ENCODE peak calls at places on chromosome 11, in eight cellular contexts. E is right lobe of liver, O is colonic mucosa, Y is lower lobe of right lung, J is neural progenitor cell, C is adrenal gland, N is prostate gland, Q is left ventricle myocardium inferior. B is an unnamed sample. For H3K9me3, the result is how much of the 10 kb centered on the place peaks cover.

GRCh38 chr11:76524919-76525318 is 80.1 kb downstream of the EMSY start:
- DNase-seq in E (no peak), O (peak), Y (no peak), J (no peak), C (no peak), N (peak), Q (no peak), B (peak)

GRCh38 chr11:47587039-47587675 is 679 bp downstream of the FAM180B start:
- DNase-seq in E (no peak), O (no peak), Y (no peak), J (no peak), C (peak), N (no peak), Q (no peak), B (no peak)

GRCh38 chr11:93820085-93820710 is 30.2 kb downstream of the VSTM5 start:
- DNase-seq in E (no peak), O (no peak), Y (no peak), J (peak), C (no peak), N (no peak), Q (no peak), B (no peak)

GRCh38 chr11:27291302-27291889 is 71.6 kb downstream of the CCDC34 start:
- DNase-seq in E (no peak), O (peak), Y (no peak), J (peak), C (no peak), N (no peak), Q (no peak), B (peak)

GRCh38 chr11:62500066-62501035 is 46.3 kb downstream of the AHNAK start:
- DNase-seq in E (no peak), O (peak), Y (no peak), J (no peak), C (no peak), N (peak), Q (no peak), B (peak)

GRCh38 chr11:99670268-99670667 is 649.5 kb downstream of the CNTN5 start:
- DNase-seq in E (no peak), O (no peak), Y (no peak), J (no peak), C (no peak), N (no peak), Q (no peak), B (no peak)

GRCh38 chr11:134592391-134592990 is 180.4 kb upstream of the B3GAT1 start:
- DNase-seq in E (no peak), O (peak), Y (peak), J (peak), C (no peak), N (peak), Q (no peak), B (peak)

GRCh38 chr11:43556892-43557291 is 123.6 kb upstream of the HSD17B12 start:
- DNase-seq in E (no peak), O (no peak), Y (no peak), J (no peak), C (no peak), N (no peak), Q (no peak), B (no peak)

GRCh38 chr11:70455354-70455753 is 57.0 kb downstream of the CTTN start:
- DNase-seq in E (no peak), O (no peak), Y (no peak), J (no peak), C (no peak), N (no peak), Q (no peak), B (no peak)

GRCh38 chr11:116478676-116479075 is 294.1 kb downstream of the BUD13 start:
- DNase-seq in E (no peak), O (no peak), Y (no peak), J (no peak), C (no peak), N (no peak), Q (no peak), B (no peak)

GRCh38 chr11:128621491-128622136 is 34.3 kb upstream of the ETS1 start:
- DNase-seq in E (no peak), O (no peak), Y (no peak), J (no peak), C (no peak), N (no peak), Q (no peak), B (no peak)

GRCh38 chr11:43327987-43328386 is 16.2 kb downstream of the API5 start:
- DNase-seq in E (no peak), O (no peak), Y (no peak), J (no peak), C (no peak), N (no peak), Q (no peak), B (peak)

GRCh38 chr11:112613051-112613972 is 347.9 kb upstream of the NCAM1 start:
- DNase-seq in E (no peak), O (no peak), Y (no peak), J (no peak), C (peak), N (no peak), Q (no peak), B (peak)

GRCh38 chr11:65541093-65542010 is 16.5 kb downstream of the SCYL1 start:
- DNase-seq in E (no peak), O (no peak), Y (no peak), J (no peak), C (no peak), N (no peak), Q (no peak), B (no peak)

GRCh38 chr11:65540290-65541092 is 15.6 kb downstream of the SCYL1 start:
- DNase-seq in E (peak), O (peak), Y (peak), J (peak), C (peak), N (peak), Q (peak), B (peak)

GRCh38 chr11:65538915-65539374 is 14.1 kb downstream of the SCYL1 start:
- DNase-seq in E (no peak), O (no peak), Y (no peak), J (peak), C (no peak), N (no peak), Q (no peak), B (no peak)

GRCh38 chr11:65538232-65538914 is 13.5 kb downstream of the SCYL1 start:
- DNase-seq in E (no peak), O (no peak), Y (no peak), J (no peak), C (no peak), N (no peak), Q (no peak), B (no peak)

GRCh38 chr11:65539401-65540289 is 14.8 kb downstream of the SCYL1 start:
- DNase-seq in E (no peak), O (peak), Y (no peak), J (peak), C (no peak), N (peak), Q (no peak), B (peak)
- H3K27ac ChIP-seq in E (peak), O (peak), Y (peak), J (no peak), C (peak), N (peak), Q (peak), B (peak)

GRCh38 chr11:132084433-132084832 is 714.0 kb downstream of the NTM start:
- DNase-seq in E (no peak), O (no peak), Y (no peak), J (no peak), C (no peak), N (no peak), Q (no peak), B (no peak)
- H3K9me3 ChIP-seq in E (under half), O (under half), Y (under half), J (under half), C (under half), N (under half), Q (half or more), B (under half)

GRCh38 chr11:121761171-121761570 is 308.4 kb upstream of the SORL1-AS1 start:
- DNase-seq in E (no peak), O (no peak), Y (no peak), J (no peak), C (no peak), N (no peak), Q (no peak), B (no peak)

GRCh38 chr11:121757480-121758125 is 304.8 kb upstream of the SORL1-AS1 start:
- DNase-seq in E (no peak), O (no peak), Y (no peak), J (no peak), C (no peak), N (no peak), Q (no peak), B (no peak)

GRCh38 chr11:121754603-121755002 is 301.8 kb upstream of the SORL1-AS1 start:
- DNase-seq in E (no peak), O (no peak), Y (no peak), J (no peak), C (no peak), N (no peak), Q (no peak), B (no peak)

DNA sequence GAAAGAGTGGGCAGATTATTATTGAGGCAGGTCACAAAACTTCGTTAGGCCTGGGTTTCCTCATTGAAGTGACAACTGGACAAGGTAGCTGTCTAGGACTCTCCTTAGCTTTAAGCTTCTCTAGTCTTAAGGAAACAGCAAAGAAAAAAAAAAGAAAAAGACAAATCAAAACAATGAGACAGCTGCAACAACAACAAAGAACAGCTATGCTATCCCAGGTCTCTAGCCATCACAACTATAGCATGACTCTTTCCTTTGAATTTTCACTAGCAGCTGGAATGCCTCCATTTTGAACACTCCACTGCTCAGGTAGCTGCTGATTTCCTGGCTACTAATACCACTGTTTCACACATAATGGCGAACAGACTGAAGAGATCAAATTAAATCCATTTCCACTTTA is 302.4 kb upstream of the SORL1-AS1 start:
- DNase-seq in E (no peak), O (no peak), Y (no peak), J (peak), C (no peak), N (no peak), Q (no peak), B (no peak)
- H3K27ac ChIP-seq in E (no peak), O (no peak), Y (no peak), J (no peak), C (no peak), N (no peak), Q (no peak), B (no peak)

GRCh38 chr11:2652857-2653643 is 46.7 kb downstream of the KCNQ1OT1 start:
- DNase-seq in E (no peak), O (peak), Y (no peak), J (no peak), C (no peak), N (no peak), Q (no peak), B (no peak)

GRCh38 chr11:2651826-2652237 is 48.0 kb downstream of the KCNQ1OT1 start:
- DNase-seq in E (no peak), O (no peak), Y (no peak), J (no peak), C (no peak), N (no peak), Q (peak), B (no peak)

GRCh38 chr11:2653930-2654739 is 45.7 kb downstream of the KCNQ1OT1 start:
- DNase-seq in E (no peak), O (peak), Y (no peak), J (no peak), C (peak), N (no peak), Q (no peak), B (no peak)

GRCh38 chr11:2651054-2651617 is 48.7 kb downstream of the KCNQ1OT1 start:
- DNase-seq in E (no peak), O (no peak), Y (no peak), J (no peak), C (no peak), N (no peak), Q (no peak), B (no peak)

GRCh38 chr11:2652362-2652761 is 47.4 kb downstream of the KCNQ1OT1 start:
- DNase-seq in E (no peak), O (no peak), Y (no peak), J (no peak), C (no peak), N (no peak), Q (no peak), B (no peak)
- H3K9me3 ChIP-seq in E (under half), O (under half), Y (under half), J (under half), C (under half), N (under half), Q (half or more), B (under half)

DNA sequence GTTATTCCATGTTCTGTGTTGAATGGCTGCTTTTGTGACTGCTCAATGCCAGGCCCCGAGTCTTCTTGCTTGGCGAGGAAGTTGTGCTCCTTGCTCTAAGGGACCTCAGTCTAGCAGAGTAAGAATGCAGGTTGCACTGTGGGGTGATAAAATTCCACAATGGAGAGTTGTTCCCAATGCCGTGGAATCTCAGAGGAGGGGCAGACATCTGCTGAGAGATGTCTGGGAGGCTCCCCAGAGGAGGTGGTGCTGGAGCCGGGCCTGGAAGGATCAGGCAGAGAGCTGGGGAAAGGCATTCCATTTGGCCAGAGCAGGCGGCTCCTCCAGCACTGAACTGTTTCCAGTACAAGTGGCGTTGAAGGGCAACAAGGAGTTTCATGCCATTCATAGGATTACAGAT is 55.2 kb downstream of the ST3GAL4 start:
- DNase-seq in E (no peak), O (no peak), Y (peak), J (no peak), C (no peak), N (no peak), Q (peak), B (no peak)
- H3K27ac ChIP-seq in E (no peak), O (peak), Y (peak), J (no peak), C (peak), N (no peak), Q (peak), B (no peak)

DNA sequence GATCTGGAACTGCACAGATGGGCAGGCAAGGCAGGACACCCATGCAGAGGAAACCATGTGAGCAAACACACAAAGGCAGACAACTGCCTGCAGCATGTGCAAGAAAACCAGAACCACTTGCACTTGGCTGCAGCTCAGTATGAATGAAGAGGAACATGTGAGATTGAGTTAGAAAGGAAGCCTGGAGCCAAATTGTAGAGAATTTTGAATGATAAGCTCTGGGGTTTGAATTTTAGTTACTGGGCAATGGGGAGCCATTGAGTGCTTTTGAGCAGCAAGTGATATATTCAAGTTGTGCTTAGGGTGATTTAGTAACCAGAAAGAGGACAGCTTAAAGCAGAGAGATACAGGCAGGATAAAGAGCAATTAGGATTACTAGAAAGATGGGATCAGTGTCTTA is 583.3 kb downstream of the SOX6 start:
- DNase-seq in E (no peak), O (no peak), Y (no peak), J (no peak), C (no peak), N (no peak), Q (no peak), B (no peak)
- H3K9me3 ChIP-seq in E (under half), O (under half), Y (under half), J (under half), C (under half), N (under half), Q (under half), B (under half)

DNA sequence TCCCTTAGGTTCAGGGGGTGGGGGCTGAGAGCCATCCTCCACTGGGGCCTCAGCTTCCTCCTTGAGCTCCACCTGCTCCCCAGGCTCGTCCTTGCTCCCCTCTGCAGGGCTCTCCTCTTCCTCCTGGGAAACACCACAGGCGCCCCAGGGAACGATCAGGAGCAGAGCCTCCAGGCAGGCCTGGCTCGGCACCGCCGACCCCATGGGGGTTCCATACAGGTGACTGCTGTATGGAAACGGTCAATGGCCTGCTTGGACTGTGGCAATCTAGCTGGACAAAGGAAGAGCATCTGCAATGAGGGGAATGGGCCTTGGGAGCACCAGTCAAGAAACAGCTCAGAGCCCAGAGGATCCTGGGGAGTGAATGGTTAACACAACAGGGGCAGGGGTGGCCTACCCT is 7.9 kb downstream of the HYOU1 start:
- DNase-seq in E (no peak), O (no peak), Y (no peak), J (no peak), C (no peak), N (no peak), Q (no peak), B (no peak)
- H3K27ac ChIP-seq in E (no peak), O (no peak), Y (no peak), J (no peak), C (no peak), N (no peak), Q (no peak), B (no peak)

GRCh38 chr11:21798216-21798615 is 394.7 kb upstream of the ANO5 start:
- DNase-seq in E (no peak), O (no peak), Y (no peak), J (no peak), C (no peak), N (no peak), Q (no peak), B (no peak)
- H3K9me3 ChIP-seq in E (under half), O (under half), Y (under half), J (under half), C (under half), N (under half), Q (under half), B (under half)